ENCODE peak calls at places on chromosomes 4 and X, in six cellular contexts. One of them, this sample, is unnamed.
A peak's percentile ranks its signal among the peaks of the same experiment; 100 is the strongest.

GRCh38 chr4:8645753-8646124 is 53.2 kb downstream of the CPZ start:
- DNase-seq in activated T-cell treated with anti-CD3 and anti-CD28 coated beads, Interleukin-2, amount 50 U/mL, for 1 hour: no peak
- DNase-seq in GM06990: no peak
- DNase-seq in HL-60: no peak
- DNase-seq in left kidney: no peak
- DNase-seq in neural crest cell: no peak
- DNase-seq in this sample: no peak

GRCh38 chr4:118981171-118981838 is 92.7 kb downstream of the SYNPO2 start:
- DNase-seq in neural crest cell: no peak
- DNase-seq in left kidney: no peak
- DNase-seq in activated T-cell treated with anti-CD3 and anti-CD28 coated beads, Interleukin-2, amount 50 U/mL, for 1 hour: no peak
- DNase-seq in GM06990: no peak
- DNase-seq in HL-60: no peak
- DNase-seq in this sample: no peak

GRCh38 chr4:23932186-23932585 is 42.3 kb upstream of the PPARGC1A start:
- DNase-seq in HL-60: no peak
- DNase-seq in left kidney: no peak
- DNase-seq in GM06990: no peak
- DNase-seq in neural crest cell: no peak
- DNase-seq in activated T-cell treated with anti-CD3 and anti-CD28 coated beads, Interleukin-2, amount 50 U/mL, for 1 hour: no peak
- DNase-seq in this sample: no peak

GRCh38 chr4:184648220-184649025 is 824 bp downstream of the CASP3 start:
- DNase-seq in activated T-cell treated with anti-CD3 and anti-CD28 coated beads, Interleukin-2, amount 50 U/mL, for 1 hour: peak; percentile 55
- DNase-seq in neural crest cell: peak; percentile 26
- DNase-seq in HL-60: no peak
- DNase-seq in GM06990: peak; percentile 65
- DNase-seq in left kidney: peak; percentile 76
- DNase-seq in this sample: peak; percentile 32

GRCh38 chr4:61527886-61528285 is 327.8 kb downstream of the ADGRL3 start:
- DNase-seq in GM06990: no peak
- DNase-seq in activated T-cell treated with anti-CD3 and anti-CD28 coated beads, Interleukin-2, amount 50 U/mL, for 1 hour: no peak
- DNase-seq in HL-60: no peak
- DNase-seq in neural crest cell: no peak
- DNase-seq in left kidney: no peak
- DNase-seq in this sample: no peak

GRCh38 chr4:181541396-181541795 is 701.8 kb upstream of the TENM3 start:
- DNase-seq in HL-60: no peak
- DNase-seq in neural crest cell: no peak
- DNase-seq in activated T-cell treated with anti-CD3 and anti-CD28 coated beads, Interleukin-2, amount 50 U/mL, for 1 hour: no peak
- DNase-seq in left kidney: no peak
- DNase-seq in GM06990: no peak
- DNase-seq in this sample: no peak

GRCh38 chr4:176755624-176756023 is 37.1 kb downstream of the VEGFC start:
- DNase-seq in neural crest cell: no peak
- DNase-seq in activated T-cell treated with anti-CD3 and anti-CD28 coated beads, Interleukin-2, amount 50 U/mL, for 1 hour: no peak
- DNase-seq in HL-60: no peak
- DNase-seq in left kidney: no peak
- DNase-seq in GM06990: no peak
- DNase-seq in this sample: no peak

GRCh38 chr4:3801931-3802550 is 35.9 kb downstream of the ADRA2C start:
- DNase-seq in HL-60: no peak
- DNase-seq in activated T-cell treated with anti-CD3 and anti-CD28 coated beads, Interleukin-2, amount 50 U/mL, for 1 hour: no peak
- DNase-seq in left kidney: no peak
- DNase-seq in neural crest cell: no peak
- DNase-seq in GM06990: no peak
- DNase-seq in this sample: no peak

GRCh38 chr4:94758700-94759399 is 1.1 kb downstream of the BMPR1B start:
- DNase-seq in activated T-cell treated with anti-CD3 and anti-CD28 coated beads, Interleukin-2, amount 50 U/mL, for 1 hour: no peak
- DNase-seq in neural crest cell: peak; percentile 14
- DNase-seq in HL-60: no peak
- DNase-seq in left kidney: peak; percentile 64
- DNase-seq in GM06990: no peak
- DNase-seq in this sample: no peak

GRCh38 chr4:7847206-7847605 is 92.5 kb downstream of the AFAP1 start:
- DNase-seq in HL-60: no peak
- DNase-seq in activated T-cell treated with anti-CD3 and anti-CD28 coated beads, Interleukin-2, amount 50 U/mL, for 1 hour: no peak
- DNase-seq in GM06990: no peak
- DNase-seq in neural crest cell: no peak
- DNase-seq in left kidney: no peak
- DNase-seq in this sample: no peak

GRCh38 chrX:107775734-107776511 is at the start of gene TSC22D3:
- DNase-seq in activated T-cell treated with anti-CD3 and anti-CD28 coated beads, Interleukin-2, amount 50 U/mL, for 1 hour: peak; percentile 63
- DNase-seq in left kidney: peak; percentile 92
- DNase-seq in GM06990: peak; percentile 34
- DNase-seq in HL-60: no peak
- DNase-seq in neural crest cell: peak; percentile 20
- DNase-seq in this sample: peak; percentile 57

GRCh38 chrX:41137589-41137988 is 52.3 kb downstream of the USP9X start:
- DNase-seq in activated T-cell treated with anti-CD3 and anti-CD28 coated beads, Interleukin-2, amount 50 U/mL, for 1 hour: no peak
- DNase-seq in HL-60: no peak
- DNase-seq in left kidney: no peak
- DNase-seq in neural crest cell: no peak
- DNase-seq in GM06990: no peak
- DNase-seq in this sample: no peak

GRCh38 chrX:146278381-146278780 is 460.8 kb downstream of the SLITRK2 start:
- DNase-seq in activated T-cell treated with anti-CD3 and anti-CD28 coated beads, Interleukin-2, amount 50 U/mL, for 1 hour: no peak
- DNase-seq in left kidney: peak; percentile 29
- DNase-seq in neural crest cell: no peak
- DNase-seq in GM06990: no peak
- DNase-seq in HL-60: peak; percentile 21
- DNase-seq in this sample: no peak